ENCODE peak calls at places on chromosomes 7 and 10, in four cellular contexts. One of them, this sample, is unnamed.

GRCh38 chr7:90661290-90662151 is 65.4 kb downstream of the CDK14 start:
- DNase-seq in body of pancreas: no peak
- DNase-seq in fibroblast of mammary gland: peak; percentile 38
- DNase-seq in fibroblast of pulmonary artery: peak; percentile 55
- DNase-seq in this sample: peak; percentile 15

GRCh38 chr10:54797636-54798395 is 3.2 kb downstream of the PCDH15 start:
- DNase-seq in body of pancreas: no peak
- DNase-seq in fibroblast of mammary gland: peak; percentile 58
- DNase-seq in fibroblast of pulmonary artery: peak; percentile 4
- DNase-seq in this sample: no peak

GRCh38 chr10:14665304-14665703 is 109.4 kb downstream of the FAM107B start:
- DNase-seq in body of pancreas: no peak
- DNase-seq in fibroblast of mammary gland: peak; percentile 15
- DNase-seq in fibroblast of pulmonary artery: peak; percentile 11
- DNase-seq in this sample: no peak

GRCh38 chr7:156544919-156545715 is 95.5 kb upstream of the RNF32 start:
- DNase-seq in body of pancreas: peak; percentile 31
- DNase-seq in fibroblast of mammary gland: no peak
- DNase-seq in fibroblast of pulmonary artery: no peak
- DNase-seq in this sample: no peak

GRCh38 chr10:117533507-117534281 is 8.9 kb upstream of the EMX2 start:
- DNase-seq in body of pancreas: no peak
- DNase-seq in fibroblast of mammary gland: no peak
- DNase-seq in fibroblast of pulmonary artery: no peak
- DNase-seq in this sample: no peak

GRCh38 chr7:2199956-2200583 is 32.7 kb downstream of the MAD1L1 start:
- DNase-seq in body of pancreas: no peak
- DNase-seq in fibroblast of mammary gland: no peak
- DNase-seq in fibroblast of pulmonary artery: no peak
- DNase-seq in this sample: no peak

GRCh38 chr7:23287612-23288011 is 11.5 kb upstream of the MALSU1 start:
- DNase-seq in body of pancreas: no peak
- DNase-seq in fibroblast of mammary gland: no peak
- DNase-seq in fibroblast of pulmonary artery: no peak
- DNase-seq in this sample: no peak

GRCh38 chr10:1074063-1074747 is 18.0 kb downstream of the WDR37 start:
- DNase-seq in body of pancreas: no peak
- DNase-seq in fibroblast of mammary gland: no peak
- DNase-seq in fibroblast of pulmonary artery: no peak
- DNase-seq in this sample: no peak

GRCh38 chr7:82443044-82443800 is at the start of gene CACNA2D1:
- DNase-seq in body of pancreas: peak; percentile 12
- DNase-seq in fibroblast of mammary gland: peak; percentile 16
- DNase-seq in fibroblast of pulmonary artery: no peak
- DNase-seq in this sample: peak; percentile 8

GRCh38 chr7:31663072-31663471 is 23.9 kb upstream of the PPP1R17 start:
- DNase-seq in body of pancreas: no peak
- DNase-seq in fibroblast of mammary gland: no peak
- DNase-seq in fibroblast of pulmonary artery: no peak
- DNase-seq in this sample: no peak

GRCh38 chr7:107170051-107170661 is 1.4 kb downstream of the HBP1 start:
- DNase-seq in body of pancreas: no peak
- DNase-seq in fibroblast of mammary gland: no peak
- DNase-seq in fibroblast of pulmonary artery: no peak
- DNase-seq in this sample: no peak

GRCh38 chr10:131223422-131223821 is 88.1 kb downstream of the TCERG1L start:
- DNase-seq in body of pancreas: no peak
- DNase-seq in fibroblast of mammary gland: no peak
- DNase-seq in fibroblast of pulmonary artery: no peak
- DNase-seq in this sample: no peak

GRCh38 chr10:132183046-132183445 is 3.7 kb upstream of the DPYSL4 start:
- DNase-seq in body of pancreas: peak; percentile 61
- DNase-seq in fibroblast of mammary gland: no peak
- DNase-seq in fibroblast of pulmonary artery: no peak
- DNase-seq in this sample: no peak

GRCh38 chr7:150374472-150374871 is 4.7 kb upstream of the ZNF775 start:
- DNase-seq in body of pancreas: no peak
- DNase-seq in fibroblast of mammary gland: no peak
- DNase-seq in fibroblast of pulmonary artery: no peak
- DNase-seq in this sample: no peak

GRCh38 chr7:37349979-37350590 is 98.6 kb downstream of the ELMO1 start:
- DNase-seq in body of pancreas: no peak
- DNase-seq in fibroblast of mammary gland: no peak
- DNase-seq in fibroblast of pulmonary artery: no peak
- DNase-seq in this sample: no peak

GRCh38 chr10:133226251-133226808 is 3.7 kb upstream of the UTF1 start:
- DNase-seq in body of pancreas: no peak
- DNase-seq in fibroblast of mammary gland: no peak
- DNase-seq in fibroblast of pulmonary artery: no peak
- DNase-seq in this sample: no peak

GRCh38 chr10:128058106-128058745 is 68.0 kb downstream of the MKI67 start:
- DNase-seq in body of pancreas: no peak
- DNase-seq in fibroblast of mammary gland: no peak
- DNase-seq in fibroblast of pulmonary artery: no peak
- DNase-seq in this sample: no peak

GRCh38 chr10:117130346-117130745 is 7.7 kb downstream of the VAX1 start:
- DNase-seq in body of pancreas: no peak
- DNase-seq in fibroblast of mammary gland: no peak
- DNase-seq in fibroblast of pulmonary artery: no peak
- DNase-seq in this sample: no peak

GRCh38 chr7:151491859-151492258 is 27.8 kb downstream of the RHEB start:
- DNase-seq in body of pancreas: no peak
- DNase-seq in fibroblast of mammary gland: peak; percentile 89
- DNase-seq in fibroblast of pulmonary artery: peak; percentile 83
- DNase-seq in this sample: peak; percentile 70

GRCh38 chr7:120259382-120259781 is 13.6 kb upstream of the KCND2 start:
- DNase-seq in body of pancreas: no peak
- DNase-seq in fibroblast of mammary gland: peak; percentile 70
- DNase-seq in fibroblast of pulmonary artery: peak; percentile 41
- DNase-seq in this sample: peak; percentile 9

GRCh38 chr7:148709019-148709418 is 10.3 kb downstream of the CUL1 start:
- DNase-seq in body of pancreas: no peak
- DNase-seq in fibroblast of mammary gland: no peak
- DNase-seq in fibroblast of pulmonary artery: no peak
- DNase-seq in this sample: no peak

GRCh38 chr7:2157473-2158279 is 75.1 kb downstream of the MAD1L1 start:
- DNase-seq in body of pancreas: peak; percentile 37
- DNase-seq in fibroblast of mammary gland: peak; percentile 96
- DNase-seq in fibroblast of pulmonary artery: peak; percentile 73
- DNase-seq in this sample: peak; percentile 95

DNA sequence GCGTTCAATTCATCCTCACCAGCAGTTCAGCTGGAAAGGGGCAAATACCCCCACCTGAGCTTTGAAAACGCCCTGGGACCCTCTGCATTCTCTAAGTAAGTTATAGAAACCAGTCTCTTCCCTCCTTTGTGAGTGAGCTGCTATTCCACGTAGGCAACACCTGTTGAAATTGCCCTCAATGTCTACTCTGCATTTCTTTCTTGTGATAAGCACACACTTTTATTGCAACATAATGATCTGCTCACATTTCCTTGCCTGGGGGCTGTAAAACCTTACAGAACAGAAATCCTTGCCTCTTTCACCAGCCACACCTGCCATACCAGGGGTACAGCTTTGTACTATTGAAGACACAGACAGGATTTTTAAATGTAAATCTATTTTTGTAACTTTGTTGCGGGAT is 155.8 kb upstream of the LANCL2 start:
- DNase-seq in body of pancreas: no peak
- DNase-seq in fibroblast of mammary gland: no peak
- DNase-seq in fibroblast of pulmonary artery: no peak
- DNase-seq in this sample: no peak
- H3K4me3 ChIP-seq in body of pancreas: no peak overlapping the region
- H3K4me3 ChIP-seq in fibroblast of mammary gland: no peak overlapping the region
- H3K4me3 ChIP-seq in fibroblast of pulmonary artery: no peak overlapping the region
- H3K4me3 ChIP-seq in this sample: no peak overlapping the region

DNA sequence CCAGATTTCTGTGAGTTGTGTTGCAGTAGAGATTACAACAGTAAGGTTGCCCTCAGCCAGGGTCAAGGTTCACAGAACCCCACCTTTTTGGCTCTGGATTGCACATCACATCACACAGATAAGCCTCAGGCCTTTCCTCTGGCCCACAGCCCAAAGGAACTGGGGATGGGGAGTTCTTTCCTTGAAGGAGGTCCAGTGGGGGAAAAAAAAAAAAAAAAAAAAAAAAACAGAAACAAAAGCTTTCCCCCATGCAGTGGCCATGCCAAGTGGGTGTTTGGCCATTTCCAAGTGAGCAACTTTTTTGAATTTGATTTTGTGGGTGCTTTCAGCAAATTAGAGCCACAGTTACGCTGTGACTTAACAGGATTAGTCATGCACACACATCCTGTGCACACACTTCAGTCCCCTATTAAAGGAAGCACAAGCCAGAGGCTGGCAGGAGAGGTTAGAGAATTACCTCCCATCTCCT is 79.3 kb upstream of the NANOS1 start:
- DNase-seq in body of pancreas: no peak
- DNase-seq in fibroblast of mammary gland: peak; percentile 61
- DNase-seq in fibroblast of pulmonary artery: peak; percentile 41
- DNase-seq in this sample: no peak
- H3K4me3 ChIP-seq in body of pancreas: no peak overlapping the region
- H3K4me3 ChIP-seq in fibroblast of mammary gland: no peak overlapping the region
- H3K4me3 ChIP-seq in fibroblast of pulmonary artery: no peak overlapping the region
- H3K4me3 ChIP-seq in this sample: no peak overlapping the region

GRCh38 chr10:7199152-7199760 is 211.6 kb downstream of the SFMBT2 start:
- DNase-seq in body of pancreas: no peak
- DNase-seq in fibroblast of mammary gland: peak; percentile 15
- DNase-seq in fibroblast of pulmonary artery: peak; percentile 3
- DNase-seq in this sample: peak; percentile 4

GRCh38 chr10:7205656-7206055 is 205.2 kb downstream of the SFMBT2 start:
- DNase-seq in body of pancreas: no peak
- DNase-seq in fibroblast of mammary gland: no peak
- DNase-seq in fibroblast of pulmonary artery: no peak
- DNase-seq in this sample: no peak

GRCh38 chr10:7206407-7207127 is 204.3 kb downstream of the SFMBT2 start:
- DNase-seq in body of pancreas: no peak
- DNase-seq in fibroblast of mammary gland: no peak
- DNase-seq in fibroblast of pulmonary artery: no peak
- DNase-seq in this sample: no peak

GRCh38 chr10:7202804-7203203 is 208.0 kb downstream of the SFMBT2 start:
- DNase-seq in body of pancreas: no peak
- DNase-seq in fibroblast of mammary gland: no peak
- DNase-seq in fibroblast of pulmonary artery: no peak
- DNase-seq in this sample: no peak
- H3K4me3 ChIP-seq in body of pancreas: no peak overlapping the region
- H3K4me3 ChIP-seq in fibroblast of mammary gland: no peak overlapping the region
- H3K4me3 ChIP-seq in fibroblast of pulmonary artery: no peak overlapping the region
- H3K4me3 ChIP-seq in this sample: no peak overlapping the region

GRCh38 chr7:94396606-94397005 is 1.9 kb downstream of the COL1A2 start:
- DNase-seq in body of pancreas: no peak
- DNase-seq in fibroblast of mammary gland: peak; percentile 64
- DNase-seq in fibroblast of pulmonary artery: peak; percentile 51
- DNase-seq in this sample: no peak
- H3K4me3 ChIP-seq in body of pancreas: no peak overlapping the region
- H3K4me3 ChIP-seq in fibroblast of mammary gland: peak overlapping the region; percentile 89
- H3K4me3 ChIP-seq in fibroblast of pulmonary artery: peak overlapping the region; percentile 96
- H3K4me3 ChIP-seq in this sample: peak overlapping the region; percentile 68

This sample was measured in skeletal muscle cell.